ENCODE peak calls at places on chromosomes 6 and 20, in six cellular contexts. A is lower leg skin, N is coronary artery, M is AG09309, P is neural progenitor cell, C is fibroblast of the aortic adventitia. G is an unnamed sample.

GRCh38 chr20:38617011-38617829 is 15.6 kb downstream of the ARHGAP40 start:
- DNase-seq in A (no peak), N (no peak), M (no peak), P (no peak), C (no peak), G (no peak)

GRCh38 chr6:48213076-48213788 is 102.2 kb upstream of the PTCHD4 start:
- DNase-seq in A (no peak), N (no peak), M (no peak), P (no peak), C (no peak), G (peak; percentile 14)

GRCh38 chr6:123527406-123527805 is 109.3 kb downstream of the TRDN start:
- DNase-seq in A (no peak), N (no peak), M (no peak), P (no peak), C (no peak), G (no peak)

GRCh38 chr6:170091000-170091638 is 199.8 kb downstream of the DLL1 start:
- DNase-seq in A (peak; percentile 81), N (peak; percentile 55), M (no peak), P (no peak), C (no peak), G (no peak)

GRCh38 chr6:38697846-38698245 is 5.1 kb downstream of the GLO1 start:
- DNase-seq in A (no peak), N (no peak), M (no peak), P (no peak), C (no peak), G (no peak)

GRCh38 chr20:1619861-1620444 is at the start of gene SIRPB1:
- DNase-seq in A (no peak), N (no peak), M (no peak), P (no peak), C (no peak), G (no peak)

GRCh38 chr20:44896583-44896982 is 11.1 kb downstream of the YWHAB start:
- DNase-seq in A (no peak), N (no peak), M (peak; percentile 29), P (no peak), C (peak; percentile 70), G (no peak)

GRCh38 chr6:21664263-21665081 is 70.9 kb downstream of the SOX4 start:
- DNase-seq in A (no peak), N (no peak), M (no peak), P (peak; percentile 79), C (peak; percentile 15), G (no peak)

GRCh38 chr6:36590237-36590636 is 3.9 kb upstream of the SRSF3 start:
- DNase-seq in A (peak; percentile 61), N (no peak), M (peak; percentile 51), P (no peak), C (peak; percentile 77), G (peak; percentile 80)

GRCh38 chr20:23147964-23148720 is 62.0 kb upstream of the CD93 start:
- DNase-seq in A (peak; percentile 96), N (peak; percentile 87), M (peak; percentile 54), P (no peak), C (peak; percentile 66), G (no peak)

GRCh38 chr20:55649254-55649653 is 356.1 kb downstream of the CBLN4 start:
- DNase-seq in A (no peak), N (no peak), M (no peak), P (peak; percentile 43), C (no peak), G (no peak)

GRCh38 chr6:72182337-72183246 is 296.2 kb downstream of the RIMS1 start:
- DNase-seq in A (no peak), N (no peak), M (no peak), P (peak; percentile 85), C (no peak), G (no peak)

GRCh38 chr20:44409132-44409600 is 53.7 kb downstream of the HNF4A start:
- DNase-seq in A (no peak), N (no peak), M (no peak), P (no peak), C (peak; percentile 86), G (no peak)

GRCh38 chr6:41723178-41723935 is 12.1 kb downstream of the TFEB start:
- DNase-seq in A (peak; percentile 96), N (no peak), M (peak; percentile 71), P (no peak), C (peak; percentile 78), G (peak; percentile 65)

GRCh38 chr20:47586648-47587306 is 85.1 kb downstream of the NCOA3 start:
- DNase-seq in A (no peak), N (no peak), M (no peak), P (peak; percentile 21), C (peak; percentile 55), G (no peak)

GRCh38 chr6:139029470-139030210 is 1.1 kb downstream of the ABRACL start:
- DNase-seq in A (peak; percentile 87), N (peak; percentile 79), M (no peak), P (peak; percentile 63), C (peak; percentile 61), G (no peak)

GRCh38 chr20:41738584-41739193 is 120.5 kb upstream of the CHD6 start:
- DNase-seq in A (peak; percentile 76), N (no peak), M (no peak), P (peak; percentile 77), C (peak; percentile 53), G (no peak)

GRCh38 chr6:74705451-74705850 is 500.4 kb downstream of the COL12A1 start:
- DNase-seq in A (no peak), N (no peak), M (no peak), P (no peak), C (no peak), G (no peak)

GRCh38 chr6:83908813-83909212 is 49.3 kb downstream of the CYB5R4 start:
- DNase-seq in A (no peak), N (no peak), M (no peak), P (no peak), C (peak; percentile 5), G (peak; percentile 25)

GRCh38 chr6:169791721-169792131 is 40.3 kb downstream of the ERMARD start:
- DNase-seq in A (peak; percentile 77), N (peak; percentile 17), M (no peak), P (no peak), C (no peak), G (no peak)

GRCh38 chr20:56361888-56362287 is 3.1 kb downstream of the FAM210B start:
- DNase-seq in A (no peak), N (no peak), M (no peak), P (no peak), C (no peak), G (no peak)

GRCh38 chr20:53216856-53217576 is 244.9 kb downstream of the TSHZ2 start:
- DNase-seq in A (peak; percentile 92), N (no peak), M (no peak), P (peak; percentile 83), C (peak; percentile 7), G (no peak)

GRCh38 chr6:96620851-96621250 is 57.9 kb downstream of the FHL5 start:
- DNase-seq in A (no peak), N (no peak), M (no peak), P (no peak), C (no peak), G (no peak)

GRCh38 chr6:11460001-11460668 is 77.4 kb upstream of the TMEM170B start:
- DNase-seq in A (no peak), N (no peak), M (no peak), P (no peak), C (peak; percentile 21), G (no peak)

GRCh38 chr6:11459002-11459658 is 78.4 kb upstream of the TMEM170B start:
- DNase-seq in A (no peak), N (no peak), M (no peak), P (peak; percentile 40), C (no peak), G (no peak)

GRCh38 chr6:11458509-11458908 is 79.0 kb upstream of the TMEM170B start:
- DNase-seq in A (no peak), N (no peak), M (no peak), P (no peak), C (no peak), G (no peak)

GRCh38 chr6:11462742-11463414 is 74.7 kb upstream of the TMEM170B start:
- DNase-seq in A (no peak), N (no peak), M (no peak), P (no peak), C (no peak), G (no peak)

DNA sequence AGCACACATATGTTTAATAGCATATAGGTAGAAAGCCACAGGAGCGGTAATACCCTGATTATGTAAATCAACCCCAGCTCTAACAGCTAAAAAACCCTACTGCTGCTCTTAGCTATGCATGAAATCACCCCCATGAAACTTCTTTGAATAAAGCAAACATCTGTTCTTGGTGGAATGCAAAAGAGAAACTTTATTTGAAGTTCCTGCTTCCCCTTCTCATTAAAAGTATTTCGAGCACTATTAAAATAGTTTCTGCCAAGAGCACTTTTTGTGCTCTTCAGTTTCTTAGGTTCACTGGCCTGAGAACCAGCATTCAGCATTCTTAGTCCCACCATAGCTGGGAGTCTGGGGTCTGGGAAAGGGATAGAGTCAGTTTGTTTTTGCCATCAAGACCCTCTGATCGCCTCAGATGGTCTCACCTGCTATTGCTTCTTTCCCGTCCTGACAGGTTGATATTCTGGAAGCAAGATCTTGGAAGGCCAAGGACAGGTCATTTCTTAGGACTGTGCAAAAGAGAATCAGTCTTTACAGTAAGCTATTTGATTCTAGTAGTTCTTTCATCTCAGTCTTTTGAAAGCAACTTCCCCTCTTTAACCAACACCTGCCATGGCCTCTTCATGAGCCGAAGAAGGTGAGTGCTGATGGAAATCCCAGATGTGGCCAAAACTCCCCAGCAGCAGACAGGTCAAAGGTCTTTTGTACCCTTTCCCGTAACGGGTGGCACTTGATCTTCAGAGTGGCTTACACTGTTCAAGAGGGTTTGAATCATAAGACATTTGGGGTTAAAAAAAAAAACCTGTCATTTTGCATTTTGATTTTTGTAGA is 76.5 kb upstream of the TMEM170B start:
- DNase-seq in A (no peak), N (no peak), M (no peak), P (no peak), C (no peak), G (no peak)
- H3K4me3 ChIP-seq in A (no peak overlapping the region), N (no peak overlapping the region), M (no peak overlapping the region), P (no peak overlapping the region), C (no peak overlapping the region), G (no peak overlapping the region)

DNA sequence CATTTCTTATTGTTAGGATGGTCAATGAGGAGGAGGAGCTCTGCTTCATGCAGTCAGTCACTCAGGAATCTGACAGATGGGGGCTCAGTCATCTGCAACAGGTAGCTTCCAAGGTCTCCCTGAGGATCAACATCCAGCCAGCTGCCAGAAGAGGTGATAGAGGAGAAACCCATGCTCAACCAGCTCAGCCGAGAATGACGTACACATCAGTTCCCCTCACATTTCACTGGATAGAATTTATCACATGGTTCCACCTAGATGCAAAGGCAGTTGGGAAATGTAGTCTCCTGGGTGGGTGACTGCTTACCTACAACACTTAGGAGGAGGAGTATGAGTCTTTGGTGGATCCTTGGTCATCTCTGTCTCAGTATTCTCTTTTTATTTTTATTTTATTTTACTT is 144.5 kb downstream of the CEBPB start:
- DNase-seq in A (peak; percentile 83), N (no peak), M (no peak), P (peak; percentile 71), C (no peak), G (peak; percentile 51)
- H3K4me3 ChIP-seq in A (no peak overlapping the region), N (no peak overlapping the region), M (no peak overlapping the region), P (no peak overlapping the region), C (no peak overlapping the region), G (no peak overlapping the region)

DNA sequence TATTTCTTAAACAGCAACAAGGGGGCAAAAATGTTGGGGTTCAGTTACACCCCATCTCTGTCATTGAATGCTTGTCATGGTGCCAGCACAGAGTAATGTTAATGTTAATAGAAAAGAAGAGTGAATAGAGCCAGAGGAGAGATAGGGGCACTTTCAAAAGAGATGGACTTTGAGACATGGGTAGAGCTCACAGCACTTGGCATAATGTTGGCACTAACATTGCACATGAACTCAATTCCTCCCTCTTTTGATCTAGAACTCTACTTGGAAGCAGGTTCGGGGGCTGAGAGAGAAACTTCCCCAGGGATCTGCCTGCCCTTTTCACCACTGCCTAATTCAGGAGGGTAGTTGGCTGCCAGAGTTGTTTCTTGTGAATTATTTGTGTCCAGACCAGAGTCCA is 284.6 kb upstream of the PRND start:
- DNase-seq in A (no peak), N (no peak), M (no peak), P (no peak), C (no peak), G (no peak)
- H3K4me3 ChIP-seq in A (no peak overlapping the region), N (no peak overlapping the region), M (no peak overlapping the region), P (no peak overlapping the region), C (no peak overlapping the region), G (no peak overlapping the region)

GRCh38 chr6:33374359-33374910 is 17.2 kb upstream of the KIFC1 start:
- DNase-seq in A (no peak), N (no peak), M (no peak), P (no peak), C (peak; percentile 42), G (no peak)
- H3K4me3 ChIP-seq in A (no peak overlapping the region), N (no peak overlapping the region), M (no peak overlapping the region), P (no peak overlapping the region), C (no peak overlapping the region), G (no peak overlapping the region)

G was measured in retinal pigment epithelial cell.